ENCODE peak calls at places on chromosomes 2 and 18, in eight cellular contexts. T, X, Y, I, M, F, C and P are unnamed samples.

GRCh38 chr2:66985901-66986300 is 411.2 kb upstream of the ETAA1 start:
- DNase-seq in T (no peak), X (no peak), Y (no peak), I (no peak), M (no peak), F (no peak), C (no peak), P (no peak)

GRCh38 chr18:59268722-59269562 is 4.3 kb downstream of the RAX start:
- DNase-seq in T (no peak), X (peak; percentile 64), Y (no peak), I (peak; percentile 85), M (no peak), F (no peak), C (peak; percentile 71), P (peak; percentile 29)

GRCh38 chr2:227407601-227408089 is 19.9 kb upstream of the SCYGR1 start:
- DNase-seq in T (peak; percentile 82), X (no peak), Y (peak; percentile 48), I (no peak), M (peak; percentile 31), F (no peak), C (peak; percentile 84), P (peak; percentile 61)

GRCh38 chr2:29284671-29285070 is 169.5 kb downstream of the CLIP4 start:
- DNase-seq in T (no peak), X (no peak), Y (no peak), I (no peak), M (no peak), F (no peak), C (no peak), P (no peak)

GRCh38 chr2:44638649-44639048 is 276.9 kb downstream of the CAMKMT start:
- DNase-seq in T (no peak), X (no peak), Y (no peak), I (peak; percentile 30), M (no peak), F (no peak), C (peak; percentile 35), P (no peak)

GRCh38 chr2:163692081-163692480 is 43.7 kb downstream of the FIGN start:
- DNase-seq in T (no peak), X (no peak), Y (no peak), I (no peak), M (no peak), F (no peak), C (no peak), P (no peak)

GRCh38 chr2:241772063-241772499 is 4.5 kb upstream of the GAL3ST2 start:
- DNase-seq in T (peak; percentile 46), X (peak; percentile 82), Y (peak; percentile 2), I (no peak), M (no peak), F (no peak), C (peak; percentile 12), P (no peak)

GRCh38 chr2:168804214-168804613 is 1.8 kb downstream of the NOSTRIN start:
- DNase-seq in T (no peak), X (no peak), Y (no peak), I (no peak), M (no peak), F (no peak), C (no peak), P (no peak)

GRCh38 chr2:235659767-235660322 is 166.0 kb downstream of the AGAP1 start:
- DNase-seq in T (peak; percentile 71), X (no peak), Y (no peak), I (no peak), M (no peak), F (peak; percentile 94), C (no peak), P (no peak)

GRCh38 chr2:240590681-240591111 is 4.2 kb downstream of the CAPN10 start:
- DNase-seq in T (no peak), X (no peak), Y (no peak), I (no peak), M (no peak), F (no peak), C (peak; percentile 38), P (peak; percentile 15)

GRCh38 chr2:46776687-46777327 is 138.8 kb downstream of the MCFD2 start:
- DNase-seq in T (no peak), X (peak; percentile 59), Y (no peak), I (peak; percentile 70), M (peak; percentile 55), F (peak; percentile 57), C (peak; percentile 81), P (peak; percentile 63)
- H3K4me3 ChIP-seq in T (no peak overlapping the region), X (no peak overlapping the region), Y (no peak overlapping the region), I (no peak overlapping the region), M (no peak overlapping the region), F (no peak overlapping the region), C (no peak overlapping the region), P (no peak overlapping the region)

GRCh38 chr18:50629148-50629631 is 69.3 kb downstream of the MAPK4 start:
- DNase-seq in T (no peak), X (no peak), Y (no peak), I (no peak), M (no peak), F (no peak), C (no peak), P (no peak)
- H3K27ac ChIP-seq in T (no peak overlapping the region), X (no peak overlapping the region), Y (no peak overlapping the region), I (no peak overlapping the region), M (peak overlapping the region; percentile 2), F (no peak overlapping the region), C (peak overlapping the region; percentile 48), P (no peak overlapping the region)

GRCh38 chr2:25129901-25130520 is 38.4 kb downstream of the POMC start:
- DNase-seq in T (no peak), X (no peak), Y (no peak), I (no peak), M (no peak), F (no peak), C (peak; percentile 35), P (no peak)

GRCh38 chr2:25131253-25131566 is 37.2 kb downstream of the POMC start:
- DNase-seq in T (no peak), X (no peak), Y (no peak), I (no peak), M (no peak), F (no peak), C (no peak), P (no peak)

GRCh38 chr2:25132296-25132630 is 36.1 kb downstream of the POMC start:
- DNase-seq in T (no peak), X (no peak), Y (no peak), I (peak; percentile 65), M (no peak), F (no peak), C (no peak), P (no peak)

GRCh38 chr2:25132693-25133092 is 35.7 kb downstream of the POMC start:
- DNase-seq in T (no peak), X (no peak), Y (no peak), I (no peak), M (no peak), F (no peak), C (no peak), P (no peak)

DNA sequence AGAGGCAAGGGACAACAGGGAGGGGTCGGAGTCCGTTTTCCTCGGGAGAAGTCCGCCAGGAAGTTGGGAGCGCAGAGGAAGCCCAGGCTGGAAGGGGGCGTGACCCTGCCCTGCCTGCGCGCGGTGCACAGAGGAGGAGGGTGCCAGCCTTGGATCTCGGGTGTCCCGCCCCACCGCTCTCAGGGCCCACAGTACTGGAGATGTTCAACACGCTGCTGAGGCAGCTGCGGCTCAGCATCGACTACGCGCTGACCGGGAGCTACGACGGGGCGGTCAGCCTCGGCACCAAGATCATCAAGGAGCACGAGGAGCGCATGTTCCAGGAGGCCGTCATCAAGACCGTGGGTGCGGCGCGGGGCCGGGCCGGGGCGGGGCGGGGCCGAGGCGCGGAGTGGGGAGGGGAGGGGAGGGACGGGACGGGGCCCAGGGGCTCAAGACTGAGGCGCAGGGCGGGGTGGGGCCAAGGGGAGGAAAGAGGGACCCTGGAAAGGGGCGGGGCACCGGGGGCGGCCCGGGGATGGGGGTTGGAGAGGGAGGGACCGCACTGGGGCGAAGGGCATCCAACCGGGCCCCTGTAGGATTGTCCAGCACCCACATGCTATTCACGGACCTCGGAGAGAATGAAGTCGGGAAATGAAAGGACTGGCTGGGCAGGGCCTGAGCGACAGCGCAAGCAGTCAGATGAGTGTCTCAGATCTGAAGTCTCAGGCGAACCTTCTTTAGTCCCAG is 36.6 kb downstream of the POMC start:
- DNase-seq in T (no peak), X (no peak), Y (no peak), I (no peak), M (peak; percentile 65), F (no peak), C (peak; percentile 74), P (peak; percentile 26)
- H3K4me3 ChIP-seq in T (peak overlapping the region; percentile 45), X (no peak overlapping the region), Y (peak overlapping the region; percentile 67), I (no peak overlapping the region), M (peak overlapping the region; percentile 28), F (no peak overlapping the region), C (peak overlapping the region; percentile 34), P (peak overlapping the region; percentile 3)

GRCh38 chr18:3217930-3218647 is 1.7 kb downstream of the MYOM1 start:
- DNase-seq in T (no peak), X (no peak), Y (no peak), I (peak; percentile 80), M (peak; percentile 61), F (no peak), C (no peak), P (no peak)

GRCh38 chr18:3218817-3219216 is 951 bp downstream of the MYOM1 start:
- DNase-seq in T (no peak), X (no peak), Y (no peak), I (peak; percentile 40), M (no peak), F (no peak), C (no peak), P (no peak)

GRCh38 chr18:3221496-3221895 is 1.7 kb upstream of the MYOM1 start:
- DNase-seq in T (no peak), X (no peak), Y (no peak), I (no peak), M (no peak), F (no peak), C (no peak), P (no peak)

GRCh38 chr18:3216987-3217386 is 2.8 kb downstream of the MYOM1 start:
- DNase-seq in T (no peak), X (no peak), Y (no peak), I (no peak), M (no peak), F (no peak), C (no peak), P (no peak)

GRCh38 chr18:3219621-3220335 is at the start of gene MYOM1:
- DNase-seq in T (no peak), X (no peak), Y (no peak), I (peak; percentile 77), M (no peak), F (no peak), C (no peak), P (no peak)
- H3K27ac ChIP-seq in T (peak within 1 kb of the TSS; percentile 83), X (no peak within 1 kb of the TSS), Y (no peak within 1 kb of the TSS), I (peak within 1 kb of the TSS; percentile 98), M (peak within 1 kb of the TSS; percentile 79), F (no peak within 1 kb of the TSS), C (peak within 1 kb of the TSS; percentile 96), P (peak within 1 kb of the TSS; percentile 96)

GRCh38 chr2:109128466-109129355 is at the start of gene SH3RF3:
- DNase-seq in T (no peak), X (peak; percentile 52), Y (no peak), I (peak; percentile 51), M (peak; percentile 25), F (peak; percentile 59), C (peak; percentile 83), P (peak; percentile 60)

GRCh38 chr2:109130726-109130995 is 1.7 kb downstream of the SH3RF3 start:
- DNase-seq in T (peak; percentile 56), X (no peak), Y (no peak), I (no peak), M (no peak), F (no peak), C (no peak), P (no peak)

GRCh38 chr2:109129356-109129920 is 433 bp downstream of the SH3RF3 start:
- DNase-seq in T (no peak), X (peak; percentile 44), Y (no peak), I (peak; percentile 53), M (no peak), F (peak; percentile 21), C (peak; percentile 85), P (no peak)

GRCh38 chr2:109131777-109132176 is 2.8 kb downstream of the SH3RF3 start:
- DNase-seq in T (peak; percentile 21), X (no peak), Y (no peak), I (no peak), M (no peak), F (no peak), C (no peak), P (no peak)

GRCh38 chr2:109129921-109130725 is 1.1 kb downstream of the SH3RF3 start:
- DNase-seq in T (no peak), X (peak; percentile 45), Y (no peak), I (no peak), M (peak; percentile 11), F (peak; percentile 7), C (peak; percentile 69), P (no peak)
- H3K4me3 ChIP-seq in T (peak overlapping the region; percentile 69), X (peak overlapping the region; percentile 90), Y (peak overlapping the region; percentile 79), I (no peak overlapping the region), M (peak overlapping the region; percentile 54), F (peak overlapping the region; percentile 64), C (peak overlapping the region; percentile 68), P (peak overlapping the region; percentile 54)